ENCODE peak calls at places on chromosomes 3 and 15, in ten cellular contexts. C is AG04450, M is fibroblast of the aortic adventitia, X is A549, N is GM12865, V is heart right ventricle, D is testis, H is OCI-LY7, I is HFF-Myc, K is astrocyte of the cerebellum. L is an unnamed sample.

GRCh38 chr3:177439729-177440269 is 242.5 kb upstream of the TBL1XR1 start:
- DNase-seq in C (no peak), M (peak), X (no peak), N (no peak), V (no peak), D (no peak), H (no peak), I (no peak), K (no peak), L (no peak)

GRCh38 chr3:129598484-129598883 is 8.0 kb downstream of the PLXND1 start:
- DNase-seq in C (no peak), M (no peak), X (no peak), N (no peak), V (no peak), D (no peak), H (no peak), I (no peak), K (no peak), L (no peak)

GRCh38 chr15:29570121-29570930 is 251.9 kb downstream of the TJP1 start:
- DNase-seq in C (no peak), M (peak), X (no peak), N (no peak), V (no peak), D (no peak), H (no peak), I (no peak), K (no peak), L (no peak)

GRCh38 chr3:71581451-71581980 is 2.0 kb downstream of the FOXP1 start:
- DNase-seq in C (no peak), M (peak), X (no peak), N (no peak), V (peak), D (peak), H (peak), I (no peak), K (no peak), L (no peak)

GRCh38 chr15:39270976-39271375 is 309.9 kb upstream of the THBS1 start:
- DNase-seq in C (peak), M (peak), X (no peak), N (no peak), V (no peak), D (no peak), H (no peak), I (peak), K (no peak), L (no peak)

GRCh38 chr3:196951371-196951770 is 9.0 kb upstream of the NCBP2 start:
- DNase-seq in C (no peak), M (no peak), X (no peak), N (no peak), V (no peak), D (no peak), H (no peak), I (no peak), K (no peak), L (no peak)

GRCh38 chr15:72835289-72835890 is 51.8 kb upstream of the ADPGK start:
- DNase-seq in C (no peak), M (peak), X (no peak), N (peak), V (no peak), D (peak), H (peak), I (no peak), K (no peak), L (no peak)

GRCh38 chr3:177441813-177442646 is 244.7 kb upstream of the TBL1XR1 start:
- DNase-seq in C (peak), M (peak), X (no peak), N (peak), V (no peak), D (no peak), H (peak), I (no peak), K (no peak), L (no peak)

GRCh38 chr3:26997226-26997625 is 372.0 kb downstream of the NEK10 start:
- DNase-seq in C (no peak), M (no peak), X (no peak), N (no peak), V (no peak), D (no peak), H (no peak), I (no peak), K (no peak), L (no peak)

GRCh38 chr3:183375337-183375736 is 53.1 kb downstream of the MCF2L2 start:
- DNase-seq in C (no peak), M (no peak), X (no peak), N (peak), V (no peak), D (no peak), H (no peak), I (no peak), K (no peak), L (no peak)

GRCh38 chr3:159929181-159929893 is 59.3 kb upstream of the IL12A start:
- DNase-seq in C (peak), M (peak), X (peak), N (peak), V (peak), D (no peak), H (no peak), I (peak), K (peak), L (no peak)

GRCh38 chr3:174776636-174777035 is 82.5 kb upstream of the NAALADL2 start:
- DNase-seq in C (no peak), M (peak), X (no peak), N (no peak), V (no peak), D (no peak), H (no peak), I (no peak), K (no peak), L (no peak)

GRCh38 chr3:197001106-197001971 is 28.3 kb downstream of the MELTF start:
- DNase-seq in C (no peak), M (no peak), X (no peak), N (no peak), V (no peak), D (no peak), H (peak), I (no peak), K (no peak), L (no peak)

GRCh38 chr3:165451671-165452070 is 255.5 kb upstream of the SLITRK3 start:
- DNase-seq in C (no peak), M (no peak), X (no peak), N (no peak), V (no peak), D (no peak), H (no peak), I (no peak), K (no peak), L (no peak)

GRCh38 chr15:60772395-60773120 is 293.6 kb upstream of the ICE2 start:
- DNase-seq in C (no peak), M (no peak), X (no peak), N (no peak), V (no peak), D (no peak), H (no peak), I (no peak), K (no peak), L (no peak)

GRCh38 chr3:107222927-107223326 is 154.3 kb upstream of the CCDC54 start:
- DNase-seq in C (no peak), M (peak), X (no peak), N (no peak), V (no peak), D (no peak), H (no peak), I (no peak), K (peak), L (no peak)

GRCh38 chr3:55439657-55440405 is 47.3 kb downstream of the WNT5A start:
- DNase-seq in C (no peak), M (no peak), X (no peak), N (no peak), V (no peak), D (no peak), H (no peak), I (no peak), K (no peak), L (no peak)

GRCh38 chr15:48352474-48353072 is 21.3 kb downstream of the DUT start:
- DNase-seq in C (no peak), M (peak), X (peak), N (peak), V (peak), D (peak), H (peak), I (no peak), K (peak), L (no peak)

GRCh38 chr3:30668051-30668609 is 61.7 kb downstream of the TGFBR2 start:
- DNase-seq in C (no peak), M (no peak), X (no peak), N (no peak), V (no peak), D (no peak), H (no peak), I (no peak), K (no peak), L (no peak)

GRCh38 chr3:171584100-171584499 is 123.9 kb upstream of the TNIK start:
- DNase-seq in C (no peak), M (no peak), X (no peak), N (no peak), V (no peak), D (no peak), H (no peak), I (no peak), K (no peak), L (no peak)

GRCh38 chr3:150428562-150428961 is 20.5 kb downstream of the TSC22D2 start:
- DNase-seq in C (no peak), M (no peak), X (no peak), N (no peak), V (no peak), D (no peak), H (no peak), I (no peak), K (no peak), L (no peak)

GRCh38 chr3:12663311-12663935 is 494 bp downstream of the RAF1 start:
- DNase-seq in C (no peak), M (no peak), X (peak), N (no peak), V (peak), D (peak), H (peak), I (no peak), K (no peak), L (no peak)

GRCh38 chr3:4532535-4533112 is 39.5 kb downstream of the ITPR1 start:
- DNase-seq in C (no peak), M (no peak), X (no peak), N (no peak), V (peak), D (no peak), H (no peak), I (no peak), K (no peak), L (no peak)

GRCh38 chr3:28745904-28746617 is 397.4 kb upstream of the AZI2 start:
- DNase-seq in C (no peak), M (peak), X (no peak), N (no peak), V (peak), D (no peak), H (no peak), I (no peak), K (no peak), L (no peak)

GRCh38 chr3:161510510-161511260 is 14.1 kb downstream of the OTOL1 start:
- DNase-seq in C (no peak), M (no peak), X (no peak), N (no peak), V (no peak), D (no peak), H (peak), I (no peak), K (no peak), L (no peak)

GRCh38 chr3:196883361-196883760 is 15.6 kb downstream of the SENP5 start:
- DNase-seq in C (no peak), M (no peak), X (no peak), N (peak), V (no peak), D (no peak), H (no peak), I (no peak), K (no peak), L (no peak)

GRCh38 chr3:45205126-45205525 is 21.0 kb downstream of the TMEM158 start:
- DNase-seq in C (no peak), M (peak), X (no peak), N (no peak), V (no peak), D (no peak), H (no peak), I (no peak), K (no peak), L (no peak)

GRCh38 chr3:162122405-162122804 is 625.8 kb downstream of the OTOL1 start:
- DNase-seq in C (no peak), M (peak), X (no peak), N (no peak), V (no peak), D (no peak), H (no peak), I (no peak), K (no peak), L (no peak)

GRCh38 chr3:171281256-171281655 is 178.9 kb downstream of the TNIK start:
- DNase-seq in C (no peak), M (no peak), X (no peak), N (no peak), V (no peak), D (no peak), H (no peak), I (no peak), K (no peak), L (no peak)

GRCh38 chr3:182436547-182436946 is 356.8 kb upstream of the ATP11B start:
- DNase-seq in C (no peak), M (no peak), X (no peak), N (no peak), V (no peak), D (no peak), H (no peak), I (no peak), K (no peak), L (no peak)

GRCh38 chr15:78807359-78807758 is 3.9 kb downstream of the ADAMTS7 start:
- DNase-seq in C (no peak), M (no peak), X (no peak), N (no peak), V (no peak), D (no peak), H (no peak), I (no peak), K (no peak), L (no peak)

GRCh38 chr3:3707858-3708768 is 91.1 kb upstream of the LRRN1 start:
- DNase-seq in C (no peak), M (no peak), X (no peak), N (no peak), V (no peak), D (no peak), H (no peak), I (no peak), K (no peak), L (no peak)

GRCh38 chr3:115632026-115632425 is 8.7 kb downstream of the GAP43 start:
- DNase-seq in C (no peak), M (no peak), X (no peak), N (no peak), V (no peak), D (no peak), H (no peak), I (no peak), K (no peak), L (no peak)

GRCh38 chr3:111998661-111999641 is at the start of gene TAGLN3:
- DNase-seq in C (no peak), M (no peak), X (no peak), N (peak), V (no peak), D (no peak), H (peak), I (no peak), K (no peak), L (no peak)

GRCh38 chr3:138862924-138863775 is 28.4 kb upstream of the PIK3CB start:
- DNase-seq in C (no peak), M (peak), X (peak), N (no peak), V (peak), D (no peak), H (no peak), I (no peak), K (peak), L (peak)

GRCh38 chr3:154850921-154851320 is 229.2 kb upstream of the MME start:
- DNase-seq in C (no peak), M (no peak), X (no peak), N (no peak), V (no peak), D (no peak), H (no peak), I (no peak), K (no peak), L (no peak)

GRCh38 chr3:126395846-126396513 is 1.3 kb downstream of the CFAP100 start:
- DNase-seq in C (no peak), M (no peak), X (no peak), N (no peak), V (no peak), D (no peak), H (no peak), I (no peak), K (no peak), L (no peak)

GRCh38 chr3:14425574-14426304 is 23.3 kb downstream of the SLC6A6 start:
- DNase-seq in C (no peak), M (no peak), X (no peak), N (peak), V (no peak), D (no peak), H (peak), I (no peak), K (no peak), L (no peak)

GRCh38 chr15:29233566-29233965 is 36.1 kb downstream of the NSMCE3 start:
- DNase-seq in C (no peak), M (no peak), X (no peak), N (no peak), V (no peak), D (no peak), H (no peak), I (no peak), K (no peak), L (peak)

DNA sequence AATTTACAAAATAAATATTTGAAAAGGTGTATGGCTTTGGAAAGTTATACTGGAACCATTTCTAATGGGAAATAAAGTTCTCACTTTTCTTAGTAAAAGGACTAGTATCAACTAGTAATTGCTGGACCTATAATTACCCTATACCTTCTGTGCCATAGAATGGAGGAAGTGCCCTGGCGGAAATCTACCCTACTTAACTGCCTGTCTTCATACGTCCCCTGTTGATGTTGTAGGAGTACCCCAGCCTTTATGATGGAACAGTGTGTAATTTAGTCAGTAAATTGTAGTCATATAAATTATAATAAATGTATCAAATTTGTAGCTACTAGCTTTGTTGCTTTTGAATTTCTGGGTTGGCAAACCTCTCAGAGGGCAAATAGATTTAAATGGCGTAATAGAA is 149.9 kb downstream of the LPP start:
- DNase-seq in C (no peak), M (no peak), X (no peak), N (no peak), V (no peak), D (no peak), H (no peak), I (no peak), K (no peak), L (no peak)
- TF ChIP-seq CTCF in C (no peak), M (no peak), X (no peak), N (no peak), V (no peak), D (no peak), H (no peak), I (no peak), K (no peak), L (no peak)

DNA sequence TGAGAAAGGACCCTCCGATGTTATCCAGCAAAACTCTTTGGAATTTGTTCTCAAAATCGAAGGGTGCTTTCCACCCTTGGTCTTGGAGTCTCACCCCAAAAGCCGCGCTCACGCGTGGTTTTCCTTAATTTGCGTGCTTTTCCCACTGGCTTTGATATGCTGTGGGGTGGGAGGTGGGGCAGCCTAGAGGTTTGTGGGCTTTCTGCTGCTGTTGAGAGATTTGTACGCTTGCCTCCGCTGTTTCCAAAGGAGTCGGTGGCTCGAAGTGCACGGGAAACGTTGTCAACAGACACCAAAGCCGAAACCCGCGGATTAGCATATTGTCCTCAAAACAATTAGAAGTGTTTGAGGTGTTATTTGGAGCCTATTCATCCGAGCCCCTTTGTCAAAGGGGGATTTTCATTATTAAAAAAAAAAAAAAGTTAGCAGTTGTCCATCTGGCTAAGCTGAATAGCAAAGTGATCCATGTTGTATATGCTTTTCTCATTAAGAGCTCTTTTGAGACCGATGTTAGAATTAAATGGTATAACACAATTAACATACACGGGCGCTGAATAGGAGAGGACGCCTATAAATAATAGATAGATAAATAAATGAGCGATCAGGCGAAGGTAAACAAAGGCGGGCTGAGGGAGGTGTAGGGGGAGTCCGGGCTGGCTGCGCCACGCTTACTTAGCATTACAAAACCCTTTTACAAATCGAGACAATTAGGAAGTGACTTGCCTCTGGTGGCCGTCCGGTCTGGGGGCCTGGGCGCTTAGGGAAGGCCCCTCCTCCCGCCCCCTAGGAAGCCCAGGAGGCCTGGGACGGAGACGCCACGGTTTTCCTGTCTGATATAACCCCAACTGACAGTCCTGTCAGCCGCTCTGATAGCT is 3.3 kb downstream of the SOX14 start:
- DNase-seq in C (no peak), M (no peak), X (no peak), N (no peak), V (no peak), D (no peak), H (no peak), I (no peak), K (no peak), L (no peak)
- H3K4me3 ChIP-seq in C (no peak), M (no peak), X (peak), N (no peak), V (no peak), D (no peak), H (no peak), I (no peak), K (no peak), L (no peak)

GRCh38 chr3:52054689-52055511 is 1.5 kb downstream of the DUSP7 start:
- DNase-seq in C (no peak), M (no peak), X (no peak), N (no peak), V (peak), D (no peak), H (peak), I (no peak), K (no peak), L (no peak)
- TF ChIP-seq CTCF in C (peak), M (peak), X (peak), N (no peak), V (no peak), D (no peak), H (peak), I (peak), K (peak), L (peak)

GRCh38 chr3:48989126-48989795 is 780 bp upstream of the P4HTM start:
- DNase-seq in C (no peak), M (no peak), X (no peak), N (no peak), V (no peak), D (no peak), H (peak), I (no peak), K (no peak), L (no peak)

GRCh38 chr3:48990636-48991421 is 788 bp downstream of the P4HTM start:
- DNase-seq in C (no peak), M (peak), X (no peak), N (peak), V (peak), D (peak), H (peak), I (no peak), K (no peak), L (no peak)

GRCh38 chr3:48989796-48990635 is at the start of gene P4HTM:
- DNase-seq in C (peak), M (peak), X (no peak), N (peak), V (peak), D (peak), H (peak), I (peak), K (peak), L (no peak)

GRCh38 chr3:48993834-48994233 is 3.8 kb downstream of the P4HTM start:
- DNase-seq in C (no peak), M (no peak), X (no peak), N (no peak), V (no peak), D (no peak), H (no peak), I (no peak), K (no peak), L (no peak)

DNA sequence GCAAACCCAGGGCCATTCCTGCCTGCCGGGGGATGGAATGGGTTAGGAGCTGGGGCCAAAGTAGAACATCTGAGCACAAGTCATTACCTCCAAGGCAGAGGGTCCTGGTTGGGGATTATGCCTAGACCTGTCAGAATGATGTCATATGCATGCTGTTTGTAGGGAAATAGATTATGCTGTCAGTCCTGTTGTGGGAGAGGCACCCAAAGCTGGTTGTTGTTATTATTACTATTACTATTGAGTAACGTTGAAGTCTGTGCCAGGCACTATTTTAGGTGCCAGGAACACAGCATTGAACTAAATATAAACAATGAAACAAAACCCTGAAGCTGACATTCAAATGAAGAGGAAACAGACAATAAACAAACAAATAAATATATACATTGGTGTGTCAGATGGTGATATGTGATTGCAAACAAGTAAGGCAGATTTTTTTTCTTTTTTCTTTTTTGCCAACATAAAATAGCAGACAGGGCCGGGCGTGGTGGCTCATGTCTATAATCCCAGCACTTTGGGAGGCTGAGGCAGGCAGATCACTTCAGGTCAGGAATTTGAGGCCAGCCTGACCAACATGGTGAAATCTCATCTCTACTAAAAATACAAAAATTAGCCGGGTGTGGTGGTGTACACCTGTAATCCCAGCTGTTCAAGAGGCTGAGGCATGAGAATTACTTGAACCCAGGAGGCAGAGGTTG is 2.0 kb downstream of the P4HTM start:
- DNase-seq in C (no peak), M (peak), X (no peak), N (no peak), V (no peak), D (no peak), H (no peak), I (no peak), K (no peak), L (no peak)
- H3K4me3 ChIP-seq in C (peak), M (peak), X (no peak), N (peak), V (no peak), D (no peak), H (peak), I (peak), K (peak), L (peak)